ENCODE peak calls at places on chromosome 17, in four cellular contexts. One of them, this sample, is unnamed.

GRCh38 chr17:3738562-3739295 is 15.0 kb downstream of the HASPIN start:
- DNase-seq in frontal cortex: no peak
- DNase-seq in NCI-H1092 treated with DMSO at 0.1 percent for 48 hours: peak
- DNase-seq in stimulated activated CD4-positive, alpha-beta T cell treated with anti-CD3 and anti-CD28 coated beads, Interleukin-1b, Interleukin-23, amount 100 ng/mL, for 1 hour: no peak
- DNase-seq in this sample: no peak

GRCh38 chr17:68514809-68515208 is 2.6 kb downstream of the PRKAR1A start:
- DNase-seq in frontal cortex: no peak
- DNase-seq in NCI-H1092 treated with DMSO at 0.1 percent for 48 hours: no peak
- DNase-seq in stimulated activated CD4-positive, alpha-beta T cell treated with anti-CD3 and anti-CD28 coated beads, Interleukin-1b, Interleukin-23, amount 100 ng/mL, for 1 hour: no peak
- DNase-seq in this sample: no peak

GRCh38 chr17:29568331-29569244 is at the start of gene TP53I13:
- DNase-seq in frontal cortex: peak
- DNase-seq in NCI-H1092 treated with DMSO at 0.1 percent for 48 hours: peak
- DNase-seq in stimulated activated CD4-positive, alpha-beta T cell treated with anti-CD3 and anti-CD28 coated beads, Interleukin-1b, Interleukin-23, amount 100 ng/mL, for 1 hour: peak
- DNase-seq in this sample: no peak

GRCh38 chr17:43728081-43728480 is 30.5 kb downstream of the SOST start:
- DNase-seq in frontal cortex: no peak
- DNase-seq in NCI-H1092 treated with DMSO at 0.1 percent for 48 hours: no peak
- DNase-seq in stimulated activated CD4-positive, alpha-beta T cell treated with anti-CD3 and anti-CD28 coated beads, Interleukin-1b, Interleukin-23, amount 100 ng/mL, for 1 hour: no peak
- DNase-seq in this sample: no peak

GRCh38 chr17:6269474-6269873 is 165.4 kb downstream of the AIPL1 start:
- DNase-seq in frontal cortex: no peak
- DNase-seq in NCI-H1092 treated with DMSO at 0.1 percent for 48 hours: no peak
- DNase-seq in stimulated activated CD4-positive, alpha-beta T cell treated with anti-CD3 and anti-CD28 coated beads, Interleukin-1b, Interleukin-23, amount 100 ng/mL, for 1 hour: no peak
- DNase-seq in this sample: no peak

GRCh38 chr17:83109793-83110645 is 30.6 kb downstream of the METRNL start:
- DNase-seq in frontal cortex: no peak
- DNase-seq in NCI-H1092 treated with DMSO at 0.1 percent for 48 hours: no peak
- DNase-seq in stimulated activated CD4-positive, alpha-beta T cell treated with anti-CD3 and anti-CD28 coated beads, Interleukin-1b, Interleukin-23, amount 100 ng/mL, for 1 hour: no peak
- DNase-seq in this sample: no peak

GRCh38 chr17:45112559-45113423 is 19.5 kb downstream of the PLCD3 start:
- DNase-seq in frontal cortex: no peak
- DNase-seq in NCI-H1092 treated with DMSO at 0.1 percent for 48 hours: no peak
- DNase-seq in stimulated activated CD4-positive, alpha-beta T cell treated with anti-CD3 and anti-CD28 coated beads, Interleukin-1b, Interleukin-23, amount 100 ng/mL, for 1 hour: no peak
- DNase-seq in this sample: no peak

GRCh38 chr17:43175213-43176118 is 4.5 kb downstream of the NBR1 start:
- DNase-seq in frontal cortex: no peak
- DNase-seq in NCI-H1092 treated with DMSO at 0.1 percent for 48 hours: no peak
- DNase-seq in stimulated activated CD4-positive, alpha-beta T cell treated with anti-CD3 and anti-CD28 coated beads, Interleukin-1b, Interleukin-23, amount 100 ng/mL, for 1 hour: no peak
- DNase-seq in this sample: no peak

GRCh38 chr17:15917439-15918027 is 27.4 kb upstream of the ADORA2B start:
- DNase-seq in frontal cortex: no peak
- DNase-seq in NCI-H1092 treated with DMSO at 0.1 percent for 48 hours: no peak
- DNase-seq in stimulated activated CD4-positive, alpha-beta T cell treated with anti-CD3 and anti-CD28 coated beads, Interleukin-1b, Interleukin-23, amount 100 ng/mL, for 1 hour: no peak
- DNase-seq in this sample: no peak

GRCh38 chr17:14866266-14866665 is 398.9 kb downstream of the PMP22 start:
- DNase-seq in frontal cortex: no peak
- DNase-seq in NCI-H1092 treated with DMSO at 0.1 percent for 48 hours: no peak
- DNase-seq in stimulated activated CD4-positive, alpha-beta T cell treated with anti-CD3 and anti-CD28 coated beads, Interleukin-1b, Interleukin-23, amount 100 ng/mL, for 1 hour: no peak
- DNase-seq in this sample: no peak

GRCh38 chr17:9677411-9677810 is 32.1 kb downstream of the USP43 start:
- DNase-seq in frontal cortex: no peak
- DNase-seq in NCI-H1092 treated with DMSO at 0.1 percent for 48 hours: no peak
- DNase-seq in stimulated activated CD4-positive, alpha-beta T cell treated with anti-CD3 and anti-CD28 coated beads, Interleukin-1b, Interleukin-23, amount 100 ng/mL, for 1 hour: no peak
- DNase-seq in this sample: no peak

GRCh38 chr17:57296231-57296630 is 39.9 kb downstream of the MSI2 start:
- DNase-seq in frontal cortex: no peak
- DNase-seq in NCI-H1092 treated with DMSO at 0.1 percent for 48 hours: peak
- DNase-seq in stimulated activated CD4-positive, alpha-beta T cell treated with anti-CD3 and anti-CD28 coated beads, Interleukin-1b, Interleukin-23, amount 100 ng/mL, for 1 hour: no peak
- DNase-seq in this sample: no peak

GRCh38 chr17:79500738-79501533 is 109.9 kb downstream of the RBFOX3 start:
- DNase-seq in frontal cortex: no peak
- DNase-seq in NCI-H1092 treated with DMSO at 0.1 percent for 48 hours: no peak
- DNase-seq in stimulated activated CD4-positive, alpha-beta T cell treated with anti-CD3 and anti-CD28 coated beads, Interleukin-1b, Interleukin-23, amount 100 ng/mL, for 1 hour: no peak
- DNase-seq in this sample: no peak

GRCh38 chr17:80939151-80940145 is 52.2 kb upstream of the CHMP6 start:
- DNase-seq in frontal cortex: no peak
- DNase-seq in NCI-H1092 treated with DMSO at 0.1 percent for 48 hours: peak
- DNase-seq in stimulated activated CD4-positive, alpha-beta T cell treated with anti-CD3 and anti-CD28 coated beads, Interleukin-1b, Interleukin-23, amount 100 ng/mL, for 1 hour: no peak
- DNase-seq in this sample: peak

GRCh38 chr17:61122356-61122913 is 277.2 kb upstream of the TBX2 start:
- DNase-seq in frontal cortex: no peak
- DNase-seq in NCI-H1092 treated with DMSO at 0.1 percent for 48 hours: no peak
- DNase-seq in stimulated activated CD4-positive, alpha-beta T cell treated with anti-CD3 and anti-CD28 coated beads, Interleukin-1b, Interleukin-23, amount 100 ng/mL, for 1 hour: no peak
- DNase-seq in this sample: no peak

GRCh38 chr17:28053725-28054124 is 11.2 kb downstream of the NLK start:
- DNase-seq in frontal cortex: no peak
- DNase-seq in NCI-H1092 treated with DMSO at 0.1 percent for 48 hours: no peak
- DNase-seq in stimulated activated CD4-positive, alpha-beta T cell treated with anti-CD3 and anti-CD28 coated beads, Interleukin-1b, Interleukin-23, amount 100 ng/mL, for 1 hour: no peak
- DNase-seq in this sample: no peak

GRCh38 chr17:82297804-82298537 is 19.4 kb downstream of the CD7 start:
- DNase-seq in frontal cortex: peak
- DNase-seq in NCI-H1092 treated with DMSO at 0.1 percent for 48 hours: peak
- DNase-seq in stimulated activated CD4-positive, alpha-beta T cell treated with anti-CD3 and anti-CD28 coated beads, Interleukin-1b, Interleukin-23, amount 100 ng/mL, for 1 hour: peak
- DNase-seq in this sample: peak